ENCODE peak calls at places on chromosomes 3 and 15, in eight cellular contexts. V, B, A, D, M, Q, X and T are unnamed samples.

GRCh38 chr3:48047841-48048456 is 31.7 kb upstream of the MAP4 start:
- DNase-seq in V (no peak), B (no peak), A (no peak), D (no peak), M (no peak), Q (peak; percentile 41), X (no peak), T (no peak)

GRCh38 chr3:4721511-4721911 is 228.4 kb downstream of the ITPR1 start:
- DNase-seq in V (no peak), B (no peak), A (no peak), D (peak; percentile 76), M (no peak), Q (peak; percentile 62), X (no peak), T (peak; percentile 86)

GRCh38 chr15:77851696-77852095 is 219.0 kb upstream of the LINGO1 start:
- DNase-seq in V (no peak), B (no peak), A (peak; percentile 70), D (no peak), M (no peak), Q (no peak), X (no peak), T (no peak)

GRCh38 chr3:49401758-49402157 is 10.0 kb downstream of the RHOA start:
- DNase-seq in V (no peak), B (no peak), A (no peak), D (no peak), M (no peak), Q (no peak), X (no peak), T (no peak)

GRCh38 chr3:128621931-128622330 is 28.7 kb downstream of the RPN1 start:
- DNase-seq in V (no peak), B (no peak), A (no peak), D (no peak), M (no peak), Q (no peak), X (no peak), T (no peak)

GRCh38 chr3:51937611-51938450 is 3.9 kb downstream of the RRP9 start:
- DNase-seq in V (no peak), B (no peak), A (no peak), D (no peak), M (no peak), Q (no peak), X (no peak), T (no peak)

GRCh38 chr3:138867996-138868395 is 33.3 kb upstream of the PIK3CB start:
- DNase-seq in V (no peak), B (no peak), A (no peak), D (no peak), M (no peak), Q (no peak), X (no peak), T (no peak)

GRCh38 chr3:142984255-142984654 is 17.1 kb upstream of the U2SURP start:
- DNase-seq in V (no peak), B (no peak), A (no peak), D (no peak), M (no peak), Q (no peak), X (no peak), T (no peak)

GRCh38 chr3:197701851-197702250 is 34.9 kb downstream of the RUBCN start:
- DNase-seq in V (no peak), B (no peak), A (no peak), D (no peak), M (no peak), Q (no peak), X (no peak), T (no peak)

GRCh38 chr15:79431636-79432344 is at the start of gene MINAR1:
- DNase-seq in V (no peak), B (no peak), A (peak; percentile 46), D (no peak), M (peak; percentile 38), Q (no peak), X (peak; percentile 71), T (no peak)

GRCh38 chr3:87136066-87136596 is 91.0 kb upstream of the CHMP2B start:
- DNase-seq in V (no peak), B (no peak), A (no peak), D (no peak), M (no peak), Q (no peak), X (no peak), T (no peak)

GRCh38 chr3:57949779-57950618 is 58.2 kb upstream of the FLNB start:
- DNase-seq in V (peak; percentile 76), B (peak; percentile 33), A (no peak), D (no peak), M (peak; percentile 42), Q (peak; percentile 66), X (no peak), T (no peak)

GRCh38 chr3:49780080-49780967 is 6.0 kb downstream of the IP6K1 start:
- DNase-seq in V (no peak), B (no peak), A (no peak), D (no peak), M (no peak), Q (no peak), X (no peak), T (no peak)

GRCh38 chr15:42890161-42890913 is 30.2 kb downstream of the TTBK2 start:
- DNase-seq in V (no peak), B (no peak), A (peak; percentile 69), D (peak; percentile 49), M (no peak), Q (peak; percentile 82), X (no peak), T (peak; percentile 36)

GRCh38 chr3:191198480-191198879 is 561 bp upstream of the OSTN start:
- DNase-seq in V (no peak), B (no peak), A (no peak), D (no peak), M (no peak), Q (no peak), X (no peak), T (no peak)

GRCh38 chr3:131597816-131598215 is 95.0 kb upstream of the MRPL3 start:
- DNase-seq in V (no peak), B (no peak), A (no peak), D (no peak), M (no peak), Q (no peak), X (no peak), T (no peak)

GRCh38 chr3:150760431-150761200 is 2.4 kb downstream of the SIAH2 start:
- DNase-seq in V (no peak), B (no peak), A (no peak), D (no peak), M (no peak), Q (no peak), X (no peak), T (no peak)

GRCh38 chr3:82461049-82461889 is 699.8 kb upstream of the GBE1 start:
- DNase-seq in V (no peak), B (no peak), A (no peak), D (no peak), M (no peak), Q (no peak), X (no peak), T (no peak)

GRCh38 chr3:17752441-17752840 is 10.0 kb upstream of the TBC1D5 start:
- DNase-seq in V (no peak), B (no peak), A (no peak), D (no peak), M (no peak), Q (no peak), X (no peak), T (no peak)

GRCh38 chr15:98800437-98801233 is 152.3 kb downstream of the IGF1R start:
- DNase-seq in V (peak; percentile 66), B (peak; percentile 37), A (peak; percentile 96), D (peak; percentile 66), M (peak; percentile 46), Q (peak; percentile 81), X (peak; percentile 58), T (peak; percentile 55)

GRCh38 chr15:73633991-73634495 is 854 bp upstream of the NPTN start:
- DNase-seq in V (no peak), B (no peak), A (no peak), D (peak; percentile 85), M (no peak), Q (peak; percentile 93), X (peak; percentile 6), T (peak; percentile 81)

GRCh38 chr3:139564290-139564861 is 24.8 kb upstream of the RBP1 start:
- DNase-seq in V (no peak), B (no peak), A (peak; percentile 73), D (no peak), M (no peak), Q (no peak), X (peak; percentile 22), T (no peak)

GRCh38 chr3:182370949-182371348 is 422.4 kb upstream of the ATP11B start:
- DNase-seq in V (no peak), B (no peak), A (no peak), D (no peak), M (no peak), Q (no peak), X (no peak), T (no peak)

GRCh38 chr3:168040624-168041208 is 55.0 kb downstream of the GOLIM4 start:
- DNase-seq in V (no peak), B (no peak), A (peak; percentile 74), D (peak; percentile 43), M (no peak), Q (no peak), X (peak; percentile 18), T (peak; percentile 36)

GRCh38 chr15:100759116-100759515 is 120.5 kb upstream of the ALDH1A3 start:
- DNase-seq in V (no peak), B (no peak), A (no peak), D (peak; percentile 69), M (no peak), Q (no peak), X (no peak), T (peak; percentile 50)

GRCh38 chr3:11565072-11565471 is 78.6 kb downstream of the VGLL4 start:
- DNase-seq in V (peak; percentile 13), B (no peak), A (no peak), D (no peak), M (no peak), Q (no peak), X (no peak), T (no peak)
- TF ChIP-seq CTCF in V (no peak), B (no peak), A (no peak), D (no peak), M (no peak), Q (no peak), X (no peak), T (no peak)

DNA sequence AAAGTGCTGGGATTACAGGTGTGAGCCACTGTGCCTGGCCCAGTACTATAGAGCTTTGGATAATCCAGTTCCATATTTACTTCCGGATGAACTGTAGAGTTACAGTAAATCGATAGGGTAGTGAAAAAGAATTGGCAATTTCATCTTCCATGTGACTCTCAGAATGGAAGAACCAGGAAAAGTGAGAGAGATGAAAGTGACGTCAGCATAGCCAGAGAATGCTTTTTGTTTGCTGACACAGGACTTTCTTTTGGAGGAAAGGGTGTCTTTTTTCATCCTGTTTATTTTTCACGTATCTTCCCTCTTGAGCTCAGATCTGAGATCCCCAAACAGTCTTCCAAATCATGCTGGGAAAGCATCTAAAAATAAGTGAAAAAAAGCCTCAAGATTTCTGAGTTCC is 91.2 kb upstream of the KCNAB1 start:
- DNase-seq in V (no peak), B (no peak), A (no peak), D (no peak), M (no peak), Q (no peak), X (no peak), T (no peak)
- TF ChIP-seq CTCF in V (no peak), B (no peak), A (no peak), D (no peak), M (no peak), Q (no peak), X (no peak), T (no peak)

GRCh38 chr15:95284933-95285401 is 1045.5 kb upstream of the NR2F2 start:
- DNase-seq in V (no peak), B (no peak), A (peak; percentile 68), D (no peak), M (no peak), Q (no peak), X (peak; percentile 13), T (no peak)
- TF ChIP-seq CTCF in V (no peak), B (no peak), A (peak; percentile 49), D (peak; percentile 28), M (no peak), Q (no peak), X (no peak), T (no peak)

GRCh38 chr3:109070232-109070631 is 47.7 kb downstream of the MORC1 start:
- DNase-seq in V (no peak), B (no peak), A (no peak), D (no peak), M (no peak), Q (peak; percentile 10), X (no peak), T (no peak)
- TF ChIP-seq CTCF in V (no peak), B (no peak), A (no peak), D (no peak), M (no peak), Q (no peak), X (no peak), T (no peak)